ENCODE peak calls at places on chromosomes 4 and X, in four cellular contexts. E is hepatocyte, G is AG04449, N is OCI-LY7. P is an unnamed sample.

GRCh38 chrX:119410027-119410819 is 11.1 kb downstream of the SLC25A43 start:
- DNase-seq in E (peak), G (peak), N (no peak), P (no peak)

GRCh38 chrX:15451913-15452312 is 41.2 kb downstream of the PIR start:
- DNase-seq in G (no peak), N (no peak), E (no peak), P (no peak)

GRCh38 chr4:76562851-76563803 is 128.1 kb downstream of the SHROOM3 start:
- DNase-seq in G (no peak), E (peak), N (no peak), P (no peak)

GRCh38 chr4:123398803-123399637 is 2.4 kb downstream of the SPRY1 start:
- DNase-seq in N (peak), E (peak), G (no peak), P (peak)

GRCh38 chrX:104310084-104310483 is 55.4 kb upstream of the ESX1 start:
- DNase-seq in G (no peak), E (no peak), N (no peak), P (no peak)

GRCh38 chr4:168877779-168878491 is 132.1 kb downstream of the CBR4 start:
- DNase-seq in N (no peak), E (peak), G (no peak), P (peak)

GRCh38 chr4:184510431-184510830 is 36.1 kb upstream of the IRF2 start:
- DNase-seq in N (no peak), E (no peak), G (no peak), P (no peak)

GRCh38 chr4:82998898-82999297 is 11.7 kb downstream of the LIN54 start:
- DNase-seq in E (no peak), N (no peak), G (no peak), P (no peak)

GRCh38 chr4:41531561-41532245 is 6.3 kb upstream of the LIMCH1 start:
- DNase-seq in E (no peak), N (no peak), G (no peak), P (no peak)

GRCh38 chrX:21723097-21723496 is 34.8 kb downstream of the SMPX start:
- DNase-seq in E (peak), G (no peak), N (no peak), P (no peak)

GRCh38 chrX:78555401-78555980 is 103.6 kb downstream of the RTL3 start:
- DNase-seq in G (no peak), N (peak), E (no peak), P (no peak)

GRCh38 chrX:83535417-83536244 is 27.5 kb downstream of the POU3F4 start:
- DNase-seq in N (no peak), E (no peak), G (no peak), P (no peak)

GRCh38 chr4:40316333-40316781 is 18.8 kb upstream of the CHRNA9 start:
- DNase-seq in E (peak), N (peak), G (peak), P (no peak)

GRCh38 chr4:87498446-87498900 is 30.7 kb downstream of the SPARCL1 start:
- DNase-seq in G (no peak), N (no peak), E (no peak), P (no peak)

GRCh38 chr4:75907956-75908355 is 5.7 kb upstream of the PPEF2 start:
- DNase-seq in E (no peak), N (no peak), G (no peak), P (no peak)

GRCh38 chr4:102817021-102817605 is 10.2 kb downstream of the UBE2D3 start:
- DNase-seq in E (no peak), G (no peak), N (no peak), P (no peak)

GRCh38 chr4:41384992-41385391 is 128.3 kb downstream of the UCHL1 start:
- DNase-seq in G (no peak), N (no peak), E (no peak), P (no peak)

GRCh38 chrX:101291204-101291603 is at the start of gene TAF7L:
- DNase-seq in E (no peak), N (no peak), G (no peak), P (no peak)

GRCh38 chr4:85812776-85813175 is 337.8 kb downstream of the ARHGAP24 start:
- DNase-seq in N (no peak), E (no peak), G (no peak), P (no peak)

GRCh38 chrX:129193357-129193756 is 329.9 kb downstream of the SMARCA1 start:
- DNase-seq in E (peak), N (no peak), G (no peak), P (no peak)

GRCh38 chrX:9542765-9543119 is 77.9 kb downstream of the TBL1X start:
- DNase-seq in G (no peak), E (no peak), N (no peak), P (no peak)

GRCh38 chrX:48802089-48802812 is 384 bp downstream of the HDAC6 start:
- DNase-seq in N (peak), G (peak), E (peak), P (no peak)

GRCh38 chrX:20593836-20594235 is 327.1 kb upstream of the RPS6KA3 start:
- DNase-seq in N (no peak), E (no peak), G (no peak), P (no peak)

GRCh38 chrX:33465137-33465536 is 253.8 kb upstream of the DMD start:
- DNase-seq in N (peak), G (no peak), E (no peak), P (no peak)

GRCh38 chr4:137421796-137422195 is 110.5 kb downstream of the PCDH18 start:
- DNase-seq in E (no peak), G (no peak), N (no peak), P (no peak)

GRCh38 chr4:156228706-156229105 is 275.0 kb upstream of the CTSO start:
- DNase-seq in E (no peak), N (no peak), G (no peak), P (no peak)

GRCh38 chrX:1150569-1151347 is 61.7 kb downstream of the CRLF2 start:
- DNase-seq in G (no peak), N (no peak), E (no peak), P (no peak)

GRCh38 chrX:19924285-19924684 is 36.9 kb upstream of the SH3KBP1 start:
- DNase-seq in E (no peak), N (no peak), G (no peak), P (no peak)

GRCh38 chr4:104811727-104812126 is 317.0 kb upstream of the CXXC4 start:
- DNase-seq in N (no peak), E (no peak), G (no peak), P (no peak)

GRCh38 chr4:140686799-140687198 is 69.4 kb downstream of the TBC1D9 start:
- DNase-seq in G (peak), N (no peak), E (no peak), P (no peak)

GRCh38 chr4:108031427-108032083 is 41.9 kb downstream of the HADH start:
- DNase-seq in E (no peak), G (no peak), N (no peak), P (no peak)

GRCh38 chrX:132463411-132463810 is 25.4 kb downstream of the MBNL3 start:
- DNase-seq in N (no peak), G (no peak), E (peak), P (no peak)

GRCh38 chrX:38804481-38805293 is 3.4 kb downstream of the MID1IP1 start:
- DNase-seq in E (peak), N (peak), G (no peak), P (peak)

GRCh38 chrX:47245156-47245555 is 12.3 kb downstream of the USP11 start:
- DNase-seq in N (no peak), E (no peak), G (no peak), P (no peak)

GRCh38 chr4:55615008-55615407 is 21.1 kb downstream of the NMU start:
- DNase-seq in E (no peak), G (no peak), N (no peak), P (no peak)

GRCh38 chr4:69095301-69095731 is 958 bp upstream of the UGT2B7 start:
- DNase-seq in N (no peak), G (peak), E (no peak), P (no peak)

GRCh38 chr4:170988446-170988845 is 824.8 kb upstream of the GALNTL6 start:
- DNase-seq in N (no peak), G (no peak), E (no peak), P (no peak)

GRCh38 chr4:170990989-170991589 is 822.1 kb upstream of the GALNTL6 start:
- DNase-seq in N (peak), E (peak), G (no peak), P (no peak)
- TF ChIP-seq CTCF in N (peak), E (peak), G (peak), P (no peak)

GRCh38 chr4:43992552-43992951 is 456.1 kb downstream of the KCTD8 start:
- DNase-seq in N (no peak), G (no peak), E (peak), P (no peak)
- TF ChIP-seq CTCF in N (no peak), G (no peak), E (no peak), P (no peak)

DNA sequence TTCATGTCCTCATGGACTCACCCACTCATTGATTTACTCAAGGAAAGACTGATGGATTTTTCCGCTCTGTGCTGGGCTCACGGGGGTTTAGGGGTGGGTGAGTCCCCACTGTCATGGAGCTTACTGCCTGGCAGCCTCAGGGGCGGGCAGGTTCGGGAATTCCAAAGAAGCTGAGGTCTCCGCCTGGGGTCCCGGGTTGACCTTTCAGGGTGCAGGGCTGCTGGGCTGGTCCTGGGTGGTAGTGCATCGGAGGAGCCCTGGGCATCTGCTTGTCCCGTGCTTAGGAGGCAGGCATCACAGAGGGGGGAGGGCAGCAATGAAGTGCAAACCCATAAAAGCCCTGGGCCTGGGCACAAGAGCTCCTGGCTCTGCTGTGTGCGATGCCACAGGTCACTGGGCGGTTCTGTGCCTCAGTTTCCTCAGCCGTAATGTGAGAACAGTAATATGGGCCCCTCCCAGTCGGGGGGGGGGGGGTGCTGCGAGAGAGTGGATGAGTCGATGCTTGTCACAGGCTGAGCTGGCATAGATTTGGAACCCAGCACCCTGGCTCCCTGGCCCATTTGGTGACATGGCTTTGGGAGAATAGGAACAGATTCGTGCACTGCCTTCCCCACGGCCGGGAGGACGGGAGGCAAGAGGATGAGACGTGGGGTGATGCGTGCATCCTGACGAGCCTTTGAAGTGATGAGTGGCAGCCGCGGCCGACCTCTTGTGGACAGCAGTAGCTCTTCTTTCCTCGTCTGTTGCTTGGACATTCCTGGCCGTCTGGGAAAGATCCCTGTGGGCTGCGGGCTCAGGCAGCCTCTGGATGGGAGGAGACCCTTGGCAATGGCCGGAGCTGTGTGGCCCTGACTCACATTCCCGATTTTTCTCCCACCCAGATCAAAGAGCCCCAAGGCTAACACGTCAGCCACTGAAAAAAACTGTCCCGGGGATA is 42.0 kb downstream of the PSAPL1 start:
- DNase-seq in N (no peak), E (no peak), G (no peak), P (no peak)
- TF ChIP-seq CTCF in N (no peak), E (no peak), G (no peak), P (no peak)

GRCh38 chr4:7873881-7874280 is 65.8 kb downstream of the AFAP1 start:
- DNase-seq in E (no peak), N (no peak), G (no peak), P (no peak)

GRCh38 chr4:7877131-7877530 is 62.5 kb downstream of the AFAP1 start:
- DNase-seq in G (no peak), N (no peak), E (no peak), P (no peak)

GRCh38 chr4:7878323-7878722 is 61.3 kb downstream of the AFAP1 start:
- DNase-seq in E (no peak), N (no peak), G (no peak), P (no peak)

GRCh38 chr4:7874838-7875237 is 64.8 kb downstream of the AFAP1 start:
- DNase-seq in E (no peak), G (no peak), N (no peak), P (no peak)

GRCh38 chr4:7876096-7876993 is 63.3 kb downstream of the AFAP1 start:
- DNase-seq in N (no peak), G (no peak), E (no peak), P (no peak)
- TF ChIP-seq CTCF in N (peak), G (peak), E (no peak), P (no peak)

DNA sequence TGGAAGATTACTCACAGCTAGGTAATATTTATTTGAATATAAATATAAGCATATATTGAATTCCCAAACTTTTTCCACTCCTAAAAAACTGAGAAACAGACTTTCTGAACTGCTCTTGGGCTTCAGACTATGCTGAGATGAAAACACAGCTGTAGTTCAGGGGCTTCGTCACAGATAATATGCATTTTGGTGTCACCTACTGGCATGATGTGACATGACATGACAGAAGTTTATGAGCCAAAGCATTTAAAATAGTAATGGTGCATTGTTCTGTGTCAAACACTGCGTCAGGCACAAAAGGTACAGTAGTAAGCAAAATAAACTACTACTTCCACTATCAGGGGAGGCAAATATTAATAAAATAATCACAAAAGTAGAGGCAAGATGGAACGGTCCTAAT is 171.3 kb downstream of the BTC start:
- DNase-seq in E (peak), N (peak), G (no peak), P (no peak)
- TF ChIP-seq CTCF in E (peak), N (peak), G (no peak), P (peak)